ENCODE peak calls at places on chromosomes 2 and 18, in four cellular contexts. F is IMR-90, K is A549, Q is neural progenitor cell. B is an unnamed sample.

GRCh38 chr2:129934044-129934822 is 45.2 kb upstream of the RAB6C start:
- DNase-seq in F (no peak), K (no peak), Q (peak), B (no peak)

GRCh38 chr2:195498176-195498575 is 158.8 kb upstream of the SLC39A10 start:
- DNase-seq in F (peak), K (no peak), Q (peak), B (peak)

GRCh38 chr2:104897515-104898184 is 43.7 kb downstream of the POU3F3 start:
- DNase-seq in F (peak), K (no peak), Q (no peak), B (no peak)

GRCh38 chr2:230520061-230520874 is 104.3 kb downstream of the SP100 start:
- DNase-seq in F (no peak), K (no peak), Q (no peak), B (no peak)

GRCh38 chr2:224366269-224366668 is 35.6 kb downstream of the FAM124B start:
- DNase-seq in F (no peak), K (no peak), Q (no peak), B (no peak)

GRCh38 chr2:217338306-217338916 is 478.5 kb upstream of the TNP1 start:
- DNase-seq in F (peak), K (no peak), Q (no peak), B (no peak)

GRCh38 chr2:46828039-46828438 is 87.6 kb downstream of the MCFD2 start:
- DNase-seq in F (no peak), K (no peak), Q (no peak), B (no peak)

GRCh38 chr2:20429528-20429927 is 17.3 kb upstream of the RHOB start:
- DNase-seq in F (no peak), K (no peak), Q (no peak), B (peak)

GRCh38 chr2:46281939-46282338 is 15.3 kb upstream of the EPAS1 start:
- DNase-seq in F (no peak), K (no peak), Q (no peak), B (no peak)

GRCh38 chr2:160278889-160279196 is 78.8 kb upstream of the ITGB6 start:
- DNase-seq in F (peak), K (no peak), Q (peak), B (no peak)

GRCh38 chr2:207692206-207693065 is 19.0 kb upstream of the CCNYL1 start:
- DNase-seq in F (peak), K (peak), Q (peak), B (peak)

GRCh38 chr2:237673130-237673921 is 45.9 kb downstream of the LRRFIP1 start:
- DNase-seq in F (peak), K (peak), Q (peak), B (peak)

GRCh38 chr2:76008001-76008702 is 297.4 kb upstream of the GCFC2 start:
- DNase-seq in F (no peak), K (no peak), Q (peak), B (peak)

GRCh38 chr2:152343426-152343825 is 8.5 kb downstream of the FMNL2 start:
- DNase-seq in F (no peak), K (no peak), Q (no peak), B (no peak)

GRCh38 chr2:18913512-18913911 is 324.1 kb upstream of the NT5C1B start:
- DNase-seq in F (no peak), K (no peak), Q (no peak), B (no peak)

GRCh38 chr2:205776139-205776538 is 93.8 kb downstream of the NRP2 start:
- DNase-seq in F (no peak), K (no peak), Q (peak), B (peak)

GRCh38 chr2:66576381-66577330 is 141.7 kb downstream of the MEIS1 start:
- DNase-seq in F (peak), K (peak), Q (peak), B (no peak)

GRCh38 chr2:8454797-8455196 is 227.1 kb upstream of the ID2 start:
- DNase-seq in F (no peak), K (no peak), Q (no peak), B (no peak)

GRCh38 chr2:64214281-64215115 is 70.3 kb upstream of the PELI1 start:
- DNase-seq in F (no peak), K (no peak), Q (no peak), B (peak)

GRCh38 chr18:67589325-67589724 is 72.8 kb upstream of the DSEL start:
- DNase-seq in F (peak), K (no peak), Q (no peak), B (no peak)

GRCh38 chr2:80002761-80003160 is 301.8 kb downstream of the LRRTM1 start:
- DNase-seq in F (no peak), K (no peak), Q (no peak), B (no peak)

GRCh38 chr2:217555075-217555876 is 447.5 kb downstream of the TNS1 start:
- DNase-seq in F (no peak), K (no peak), Q (no peak), B (no peak)

GRCh38 chr2:207133862-207134519 is 31.8 kb downstream of the KLF7 start:
- DNase-seq in F (peak), K (no peak), Q (peak), B (no peak)

GRCh38 chr2:227697013-227697412 is 20.8 kb downstream of the SLC19A3 start:
- DNase-seq in F (no peak), K (no peak), Q (no peak), B (no peak)

GRCh38 chr2:235639387-235639786 is 145.5 kb downstream of the AGAP1 start:
- DNase-seq in F (peak), K (no peak), Q (no peak), B (no peak)

GRCh38 chr2:38218583-38218982 is 142.6 kb upstream of the CYP1B1 start:
- DNase-seq in F (no peak), K (no peak), Q (no peak), B (no peak)

GRCh38 chr18:8708670-8709069 is 3.3 kb downstream of the MTCL1 start:
- DNase-seq in F (no peak), K (no peak), Q (no peak), B (no peak)
- H3K4me3 ChIP-seq in F (no peak), K (peak), Q (peak), B (no peak)

GRCh38 chr2:28391564-28392296 is 928 bp upstream of the FOSL2 start:
- DNase-seq in F (peak), K (peak), Q (peak), B (peak)
- TF ChIP-seq CTCF in F (peak), K (peak), Q (peak), B (no peak)

DNA sequence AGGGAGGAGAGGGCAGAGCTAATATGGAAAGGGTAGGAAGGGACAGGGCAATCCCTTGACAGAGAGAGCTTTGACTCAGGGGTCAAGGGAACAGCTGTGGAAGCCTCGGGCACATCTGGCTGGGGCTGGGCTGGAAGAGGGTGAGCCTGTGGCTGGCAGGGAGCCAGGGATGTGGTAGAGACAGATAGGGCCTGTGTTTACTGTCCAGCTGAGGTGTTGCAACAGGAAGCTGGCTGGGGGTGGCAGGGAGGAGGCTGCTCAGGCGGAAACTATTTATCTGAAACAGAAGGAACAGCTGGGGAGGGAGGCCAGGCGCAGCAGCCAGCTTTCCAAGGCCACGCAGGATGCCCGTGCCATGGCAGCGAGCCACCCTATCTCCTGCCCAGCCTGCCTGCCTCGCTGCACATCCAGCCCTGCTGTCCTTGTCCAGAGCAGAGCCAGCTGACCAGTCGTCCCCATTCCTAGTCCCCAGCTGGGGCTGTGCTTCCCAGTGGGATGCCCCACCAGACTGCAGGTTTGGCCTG is 264.7 kb downstream of the CYP26B1 start:
- DNase-seq in F (peak), K (peak), Q (no peak), B (peak)
- H3K4me3 ChIP-seq in F (no peak), K (no peak), Q (no peak), B (no peak)

GRCh38 chr2:99158599-99158998 is 3.8 kb downstream of the LIPT1 start:
- DNase-seq in F (no peak), K (no peak), Q (no peak), B (no peak)

GRCh38 chr2:99153921-99154604 is 679 bp downstream of the TSGA10 start:
- DNase-seq in F (peak), K (no peak), Q (peak), B (no peak)

GRCh38 chr2:99156901-99157300 is 2.1 kb downstream of the LIPT1 start:
- DNase-seq in F (no peak), K (no peak), Q (no peak), B (no peak)

GRCh38 chr2:99152181-99152580 is 2.6 kb downstream of the TSGA10 start:
- DNase-seq in F (no peak), K (no peak), Q (no peak), B (no peak)

GRCh38 chr2:99154643-99155536 is at the start of the genes LIPT1 and TSGA10:
- DNase-seq in F (peak), K (peak), Q (peak), B (peak)
- TF ChIP-seq CTCF in F (peak), K (peak), Q (peak), B (no peak)

DNA sequence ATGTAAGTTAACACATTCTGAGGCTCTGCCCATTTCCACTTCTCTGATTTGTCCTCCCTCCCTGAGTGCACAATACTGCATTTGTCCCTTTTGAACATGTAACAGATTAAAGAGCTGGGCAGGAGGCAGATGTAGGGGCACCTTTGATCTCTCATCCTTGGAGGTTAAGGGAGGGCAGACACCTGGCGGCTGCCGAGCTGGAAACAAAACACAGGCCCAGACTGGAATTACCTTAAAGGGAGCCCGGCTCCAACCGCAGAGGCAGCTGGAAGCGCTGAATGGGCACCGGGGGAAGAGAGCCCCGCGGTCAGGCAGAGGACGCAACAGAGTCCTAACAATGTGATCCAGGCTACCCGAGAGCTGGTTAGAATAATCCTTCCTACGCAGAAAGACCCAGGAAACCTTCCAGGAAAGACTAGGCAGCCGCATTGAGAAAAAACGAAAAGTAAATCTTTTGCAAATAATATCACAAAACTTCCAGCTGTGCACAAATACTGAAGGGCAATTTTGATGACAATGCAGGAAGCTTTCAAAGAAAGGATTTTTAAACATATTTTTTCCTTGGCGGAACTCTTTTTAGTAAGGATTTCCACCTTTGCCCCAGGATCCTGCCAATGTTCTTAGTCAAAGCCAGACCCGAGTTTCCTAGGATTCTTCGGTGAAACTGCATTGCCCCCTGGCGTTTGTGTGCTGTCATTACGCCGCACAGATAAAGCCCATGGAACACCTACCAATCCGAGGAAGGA is 216.0 kb downstream of the TGIF1 start:
- DNase-seq in F (peak), K (peak), Q (peak), B (peak)
- H3K4me3 ChIP-seq in F (no peak), K (peak), Q (peak), B (no peak)

GRCh38 chr2:1800716-1801388 is 56.5 kb upstream of the PXDN start:
- DNase-seq in F (no peak), K (no peak), Q (no peak), B (no peak)

GRCh38 chr2:1804251-1804855 is 60.0 kb upstream of the PXDN start:
- DNase-seq in F (no peak), K (no peak), Q (no peak), B (no peak)

GRCh38 chr2:1803217-1804115 is 59.2 kb upstream of the PXDN start:
- DNase-seq in F (no peak), K (no peak), Q (no peak), B (no peak)

GRCh38 chr2:1802046-1802445 is 57.7 kb upstream of the PXDN start:
- DNase-seq in F (no peak), K (no peak), Q (no peak), B (no peak)

GRCh38 chr2:1802469-1803216 is 58.3 kb upstream of the PXDN start:
- DNase-seq in F (no peak), K (no peak), Q (no peak), B (no peak)
- TF ChIP-seq CTCF in F (no peak), K (no peak), Q (no peak), B (no peak)

GRCh38 chr2:240556553-240557100 is 1.2 kb downstream of the ANKMY1 start:
- DNase-seq in F (peak), K (peak), Q (peak), B (peak)
- H3K4me3 ChIP-seq in F (no peak), K (no peak), Q (no peak), B (no peak)

GRCh38 chr2:133954636-133955035 is 299.2 kb upstream of the MGAT5 start:
- DNase-seq in F (no peak), K (no peak), Q (no peak), B (no peak)

GRCh38 chr2:133956434-133956935 is 297.4 kb upstream of the MGAT5 start:
- DNase-seq in F (no peak), K (no peak), Q (no peak), B (no peak)

GRCh38 chr2:133957724-133958123 is 296.1 kb upstream of the MGAT5 start:
- DNase-seq in F (no peak), K (no peak), Q (no peak), B (no peak)

GRCh38 chr2:133955174-133955573 is 298.7 kb upstream of the MGAT5 start:
- DNase-seq in F (no peak), K (no peak), Q (no peak), B (peak)

GRCh38 chr2:133959066-133959465 is 294.8 kb upstream of the MGAT5 start:
- DNase-seq in F (no peak), K (no peak), Q (no peak), B (no peak)
- TF ChIP-seq CTCF in F (no peak), K (no peak), Q (no peak), B (no peak)

GRCh38 chr2:69674301-69674640 is 30.7 kb upstream of the AAK1 start:
- DNase-seq in F (no peak), K (no peak), Q (no peak), B (no peak)
- H3K4me3 ChIP-seq in F (no peak), K (no peak), Q (no peak), B (no peak)